ENCODE peak calls at places on chromosomes 1 and 21, in six cellular contexts. One of them, this sample, is unnamed.
A peak's percentile ranks its signal among the peaks of the same experiment; 100 is the strongest.

GRCh38 chr1:151837841-151838490 is 1.7 kb downstream of the C2CD4D start:
- DNase-seq in CD8-positive, alpha-beta T cell: no peak
- DNase-seq in CD8-positive, alpha-beta memory T cell: peak; percentile 60
- DNase-seq in IMR-90: peak; percentile 10
- DNase-seq in tibial nerve: no peak
- DNase-seq in left lung: no peak
- DNase-seq in this sample: no peak

GRCh38 chr1:65068202-65069011 is 79.6 kb upstream of the AK4 start:
- DNase-seq in tibial nerve: peak; percentile 36
- DNase-seq in left lung: no peak
- DNase-seq in CD8-positive, alpha-beta T cell: no peak
- DNase-seq in IMR-90: peak; percentile 4
- DNase-seq in CD8-positive, alpha-beta memory T cell: no peak
- DNase-seq in this sample: no peak

GRCh38 chr1:24157921-24158481 is 15.1 kb upstream of the IL22RA1 start:
- DNase-seq in CD8-positive, alpha-beta memory T cell: no peak
- DNase-seq in CD8-positive, alpha-beta T cell: no peak
- DNase-seq in tibial nerve: no peak
- DNase-seq in left lung: no peak
- DNase-seq in IMR-90: no peak
- DNase-seq in this sample: no peak

GRCh38 chr1:202234331-202235002 is 40.9 kb downstream of the LGR6 start:
- DNase-seq in IMR-90: peak; percentile 37
- DNase-seq in CD8-positive, alpha-beta T cell: no peak
- DNase-seq in tibial nerve: no peak
- DNase-seq in left lung: no peak
- DNase-seq in CD8-positive, alpha-beta memory T cell: no peak
- DNase-seq in this sample: no peak

GRCh38 chr1:224629965-224630364 is 13.8 kb downstream of the CNIH3 start:
- DNase-seq in left lung: no peak
- DNase-seq in CD8-positive, alpha-beta memory T cell: no peak
- DNase-seq in tibial nerve: no peak
- DNase-seq in CD8-positive, alpha-beta T cell: no peak
- DNase-seq in IMR-90: no peak
- DNase-seq in this sample: no peak

GRCh38 chr1:113048064-113048463 is 24.9 kb upstream of the LRIG2 start:
- DNase-seq in IMR-90: no peak
- DNase-seq in tibial nerve: no peak
- DNase-seq in CD8-positive, alpha-beta memory T cell: no peak
- DNase-seq in left lung: no peak
- DNase-seq in CD8-positive, alpha-beta T cell: no peak
- DNase-seq in this sample: no peak

GRCh38 chr21:37166733-37167132 is 93.7 kb downstream of the TTC3 start:
- DNase-seq in CD8-positive, alpha-beta memory T cell: no peak
- DNase-seq in tibial nerve: no peak
- DNase-seq in left lung: no peak
- DNase-seq in CD8-positive, alpha-beta T cell: no peak
- DNase-seq in IMR-90: no peak
- DNase-seq in this sample: no peak

GRCh38 chr1:45622891-45623394 is 911 bp downstream of the CCDC17 start:
- DNase-seq in CD8-positive, alpha-beta T cell: no peak
- DNase-seq in left lung: no peak
- DNase-seq in CD8-positive, alpha-beta memory T cell: no peak
- DNase-seq in tibial nerve: no peak
- DNase-seq in IMR-90: no peak
- DNase-seq in this sample: no peak

GRCh38 chr21:45555251-45555556 is 13.0 kb upstream of the SLC19A1 start:
- DNase-seq in IMR-90: peak; percentile 30
- DNase-seq in CD8-positive, alpha-beta T cell: no peak
- DNase-seq in left lung: no peak
- DNase-seq in CD8-positive, alpha-beta memory T cell: no peak
- DNase-seq in tibial nerve: no peak
- DNase-seq in this sample: no peak

GRCh38 chr1:62875676-62876075 is 91.7 kb downstream of the ATG4C start:
- DNase-seq in left lung: no peak
- DNase-seq in tibial nerve: no peak
- DNase-seq in IMR-90: no peak
- DNase-seq in CD8-positive, alpha-beta T cell: no peak
- DNase-seq in CD8-positive, alpha-beta memory T cell: no peak
- DNase-seq in this sample: no peak

GRCh38 chr1:9615316-9616063 is 26.8 kb downstream of the TMEM201 start:
- DNase-seq in tibial nerve: no peak
- DNase-seq in left lung: no peak
- DNase-seq in CD8-positive, alpha-beta T cell: peak; percentile 28
- DNase-seq in IMR-90: peak; percentile 43
- DNase-seq in CD8-positive, alpha-beta memory T cell: peak; percentile 65
- DNase-seq in this sample: no peak

GRCh38 chr1:60762176-60762575 is 320.2 kb upstream of the NFIA start:
- DNase-seq in left lung: no peak
- DNase-seq in CD8-positive, alpha-beta memory T cell: no peak
- DNase-seq in IMR-90: peak; percentile 21
- DNase-seq in tibial nerve: no peak
- DNase-seq in CD8-positive, alpha-beta T cell: no peak
- DNase-seq in this sample: no peak

GRCh38 chr1:92881391-92881790 is 49.6 kb downstream of the RPL5 start:
- DNase-seq in CD8-positive, alpha-beta T cell: no peak
- DNase-seq in CD8-positive, alpha-beta memory T cell: no peak
- DNase-seq in left lung: no peak
- DNase-seq in IMR-90: no peak
- DNase-seq in tibial nerve: no peak
- DNase-seq in this sample: no peak

GRCh38 chr21:33945652-33946270 is 30.2 kb upstream of the ATP5PO start:
- DNase-seq in left lung: no peak
- DNase-seq in CD8-positive, alpha-beta memory T cell: no peak
- DNase-seq in IMR-90: no peak
- DNase-seq in tibial nerve: no peak
- DNase-seq in CD8-positive, alpha-beta T cell: no peak
- DNase-seq in this sample: no peak

GRCh38 chr21:29072873-29073221 is 601 bp downstream of the CCT8 start:
- DNase-seq in CD8-positive, alpha-beta T cell: no peak
- DNase-seq in IMR-90: peak; percentile 38
- DNase-seq in tibial nerve: no peak
- DNase-seq in left lung: no peak
- DNase-seq in CD8-positive, alpha-beta memory T cell: no peak
- DNase-seq in this sample: no peak

GRCh38 chr1:170903961-170904360 is 31.4 kb upstream of the MROH9 start:
- DNase-seq in tibial nerve: no peak
- DNase-seq in CD8-positive, alpha-beta memory T cell: no peak
- DNase-seq in CD8-positive, alpha-beta T cell: no peak
- DNase-seq in left lung: no peak
- DNase-seq in IMR-90: no peak
- DNase-seq in this sample: no peak

GRCh38 chr1:110639724-110640386 is 33.7 kb upstream of the KCNA2 start:
- DNase-seq in left lung: no peak
- DNase-seq in CD8-positive, alpha-beta memory T cell: no peak
- DNase-seq in IMR-90: peak; percentile 47
- DNase-seq in tibial nerve: no peak
- DNase-seq in CD8-positive, alpha-beta T cell: no peak
- DNase-seq in this sample: no peak

GRCh38 chr1:228210076-228210651 is 2.3 kb downstream of the OBSCN start:
- DNase-seq in CD8-positive, alpha-beta memory T cell: no peak
- DNase-seq in CD8-positive, alpha-beta T cell: no peak
- DNase-seq in left lung: no peak
- DNase-seq in IMR-90: no peak
- DNase-seq in tibial nerve: no peak
- DNase-seq in this sample: no peak

GRCh38 chr1:235649722-235650163 is at the start of gene GNG4:
- DNase-seq in CD8-positive, alpha-beta T cell: no peak
- DNase-seq in tibial nerve: no peak
- DNase-seq in CD8-positive, alpha-beta memory T cell: peak; percentile 51
- DNase-seq in IMR-90: no peak
- DNase-seq in left lung: no peak
- DNase-seq in this sample: no peak

GRCh38 chr1:167611983-167612382 is 18.0 kb upstream of the RCSD1 start:
- DNase-seq in CD8-positive, alpha-beta memory T cell: no peak
- DNase-seq in left lung: no peak
- DNase-seq in CD8-positive, alpha-beta T cell: no peak
- DNase-seq in IMR-90: no peak
- DNase-seq in tibial nerve: no peak
- DNase-seq in this sample: no peak

GRCh38 chr1:118920124-118920675 is 67.9 kb downstream of the TBX15 start:
- DNase-seq in CD8-positive, alpha-beta memory T cell: no peak
- DNase-seq in tibial nerve: no peak
- DNase-seq in left lung: no peak
- DNase-seq in CD8-positive, alpha-beta T cell: no peak
- DNase-seq in IMR-90: no peak
- DNase-seq in this sample: no peak

GRCh38 chr1:198056255-198056654 is 100.5 kb upstream of the NEK7 start:
- DNase-seq in CD8-positive, alpha-beta T cell: no peak
- DNase-seq in CD8-positive, alpha-beta memory T cell: no peak
- DNase-seq in IMR-90: no peak
- DNase-seq in tibial nerve: no peak
- DNase-seq in left lung: no peak
- DNase-seq in this sample: no peak

DNA sequence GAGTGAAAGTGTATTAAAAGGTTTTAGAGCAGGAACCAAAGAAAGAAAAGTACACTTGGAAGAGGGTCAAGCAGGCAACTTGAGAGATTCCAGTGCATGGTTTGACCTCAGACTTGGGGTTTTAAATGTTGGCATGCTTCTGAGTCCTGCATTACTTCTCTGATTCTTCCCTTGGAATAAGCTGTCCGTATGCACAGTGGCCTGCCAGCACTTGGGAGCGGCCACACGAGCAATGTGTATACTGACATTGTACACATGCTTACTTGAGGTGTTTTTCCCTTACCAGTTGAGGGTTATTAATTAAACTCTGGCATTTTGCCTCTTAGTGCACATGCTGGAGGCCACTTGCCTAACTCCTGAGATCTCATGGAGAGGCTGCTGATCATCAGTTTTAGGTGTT is 786.6 kb upstream of the RGS18 start:
- DNase-seq in CD8-positive, alpha-beta memory T cell: no peak
- DNase-seq in left lung: no peak
- DNase-seq in tibial nerve: no peak
- DNase-seq in IMR-90: no peak
- DNase-seq in CD8-positive, alpha-beta T cell: no peak
- DNase-seq in this sample: no peak
- H3K27ac ChIP-seq in CD8-positive, alpha-beta memory T cell: no peak overlapping the region
- H3K27ac ChIP-seq in left lung: no peak overlapping the region
- H3K27ac ChIP-seq in tibial nerve: no peak overlapping the region
- H3K27ac ChIP-seq in IMR-90: no peak overlapping the region
- H3K27ac ChIP-seq in CD8-positive, alpha-beta T cell: no peak overlapping the region
- H3K27ac ChIP-seq in this sample: no peak overlapping the region

GRCh38 chr1:2303781-2304180 is 75.7 kb downstream of the SKI start:
- DNase-seq in CD8-positive, alpha-beta T cell: no peak
- DNase-seq in IMR-90: no peak
- DNase-seq in tibial nerve: no peak
- DNase-seq in CD8-positive, alpha-beta memory T cell: no peak
- DNase-seq in left lung: no peak
- DNase-seq in this sample: no peak

GRCh38 chr1:2300851-2301606 is 72.9 kb downstream of the SKI start:
- DNase-seq in tibial nerve: peak; percentile 82
- DNase-seq in CD8-positive, alpha-beta memory T cell: peak; percentile 98
- DNase-seq in IMR-90: peak; percentile 67
- DNase-seq in CD8-positive, alpha-beta T cell: peak; percentile 93
- DNase-seq in left lung: peak; percentile 91
- DNase-seq in this sample: peak; percentile 92

GRCh38 chr1:2303016-2303775 is 75.1 kb downstream of the SKI start:
- DNase-seq in left lung: no peak
- DNase-seq in CD8-positive, alpha-beta memory T cell: no peak
- DNase-seq in IMR-90: no peak
- DNase-seq in CD8-positive, alpha-beta T cell: no peak
- DNase-seq in tibial nerve: no peak
- DNase-seq in this sample: no peak

GRCh38 chr1:2301607-2302291 is 73.6 kb downstream of the SKI start:
- DNase-seq in IMR-90: no peak
- DNase-seq in left lung: no peak
- DNase-seq in CD8-positive, alpha-beta memory T cell: no peak
- DNase-seq in CD8-positive, alpha-beta T cell: no peak
- DNase-seq in tibial nerve: no peak
- DNase-seq in this sample: no peak

GRCh38 chr1:2302292-2302925 is 74.3 kb downstream of the SKI start:
- DNase-seq in left lung: no peak
- DNase-seq in CD8-positive, alpha-beta memory T cell: no peak
- DNase-seq in tibial nerve: no peak
- DNase-seq in CD8-positive, alpha-beta T cell: no peak
- DNase-seq in IMR-90: no peak
- DNase-seq in this sample: no peak
- H3K4me1 ChIP-seq in left lung: peaks cover 32% of the 10 kb centered on the region
- H3K4me1 ChIP-seq in CD8-positive, alpha-beta memory T cell: peaks cover 50% of the 10 kb centered on the region
- H3K4me1 ChIP-seq in tibial nerve: peaks cover 41% of the 10 kb centered on the region
- H3K4me1 ChIP-seq in CD8-positive, alpha-beta T cell: peaks cover 54% of the 10 kb centered on the region
- H3K4me1 ChIP-seq in IMR-90: peaks cover 24% of the 10 kb centered on the region
- H3K4me1 ChIP-seq in this sample: peaks cover 52% of the 10 kb centered on the region

GRCh38 chr1:180488661-180489060 is 13.7 kb downstream of the ACBD6 start:
- DNase-seq in CD8-positive, alpha-beta T cell: no peak
- DNase-seq in CD8-positive, alpha-beta memory T cell: no peak
- DNase-seq in tibial nerve: no peak
- DNase-seq in left lung: no peak
- DNase-seq in IMR-90: no peak
- DNase-seq in this sample: no peak

GRCh38 chr1:180489313-180489712 is 13.1 kb downstream of the ACBD6 start:
- DNase-seq in CD8-positive, alpha-beta memory T cell: no peak
- DNase-seq in IMR-90: no peak
- DNase-seq in CD8-positive, alpha-beta T cell: no peak
- DNase-seq in left lung: no peak
- DNase-seq in tibial nerve: no peak
- DNase-seq in this sample: no peak

GRCh38 chr1:180482425-180483275 is 19.7 kb downstream of the ACBD6 start:
- DNase-seq in CD8-positive, alpha-beta T cell: no peak
- DNase-seq in CD8-positive, alpha-beta memory T cell: no peak
- DNase-seq in tibial nerve: peak; percentile 83
- DNase-seq in IMR-90: peak; percentile 67
- DNase-seq in left lung: no peak
- DNase-seq in this sample: no peak

GRCh38 chr1:180486092-180486491 is 16.3 kb downstream of the ACBD6 start:
- DNase-seq in CD8-positive, alpha-beta memory T cell: no peak
- DNase-seq in left lung: no peak
- DNase-seq in CD8-positive, alpha-beta T cell: no peak
- DNase-seq in IMR-90: no peak
- DNase-seq in tibial nerve: no peak
- DNase-seq in this sample: no peak

GRCh38 chr1:180484490-180484889 is 17.9 kb downstream of the ACBD6 start:
- DNase-seq in CD8-positive, alpha-beta memory T cell: no peak
- DNase-seq in CD8-positive, alpha-beta T cell: no peak
- DNase-seq in tibial nerve: no peak
- DNase-seq in left lung: no peak
- DNase-seq in IMR-90: no peak
- DNase-seq in this sample: no peak
- H3K36me3 ChIP-seq in CD8-positive, alpha-beta memory T cell: peaks cover 4% of the 10 kb centered on the region
- H3K36me3 ChIP-seq in CD8-positive, alpha-beta T cell: peaks cover 10% of the 10 kb centered on the region
- H3K36me3 ChIP-seq in tibial nerve: no peaks in the 10 kb centered on the region
- H3K36me3 ChIP-seq in left lung: peaks cover 22% of the 10 kb centered on the region
- H3K36me3 ChIP-seq in IMR-90: peaks cover 22% of the 10 kb centered on the region
- H3K36me3 ChIP-seq in this sample: peaks cover 35% of the 10 kb centered on the region

DNA sequence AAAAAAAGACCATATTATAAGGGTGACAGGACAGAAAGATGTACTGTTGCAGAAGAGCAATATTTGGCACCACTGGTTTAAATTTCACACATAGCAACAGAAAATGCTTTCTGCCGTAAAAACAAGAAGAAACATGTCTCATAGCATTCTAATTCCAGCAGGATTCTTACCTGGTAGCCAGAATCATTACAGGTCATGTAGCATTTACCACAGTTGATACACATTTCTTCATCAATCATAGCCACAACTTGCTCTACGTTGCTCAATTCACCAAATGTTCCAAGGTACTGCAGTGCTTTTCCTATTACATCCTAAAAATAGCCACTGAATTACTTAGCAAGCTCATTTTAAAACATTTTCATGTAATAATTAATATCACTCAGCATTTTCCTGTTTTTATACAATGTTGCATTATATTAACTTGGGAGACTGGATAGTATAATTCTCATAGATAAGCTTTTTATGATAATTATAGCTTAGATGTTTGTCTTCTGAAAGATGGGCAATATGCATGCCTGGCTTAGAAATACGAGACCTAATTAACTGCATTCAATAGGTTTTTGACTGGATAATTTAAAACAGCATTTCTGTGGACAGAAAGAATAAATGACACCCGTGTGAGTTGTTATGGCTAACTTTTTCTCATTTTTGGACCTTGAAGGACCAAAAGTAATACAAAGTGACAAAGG is 360.7 kb downstream of the PTBP2 start:
- DNase-seq in CD8-positive, alpha-beta memory T cell: no peak
- DNase-seq in tibial nerve: no peak
- DNase-seq in CD8-positive, alpha-beta T cell: no peak
- DNase-seq in left lung: no peak
- DNase-seq in IMR-90: no peak
- DNase-seq in this sample: no peak
- H3K27ac ChIP-seq in CD8-positive, alpha-beta memory T cell: no peak overlapping the region
- H3K27ac ChIP-seq in tibial nerve: no peak overlapping the region
- H3K27ac ChIP-seq in CD8-positive, alpha-beta T cell: no peak overlapping the region
- H3K27ac ChIP-seq in left lung: no peak overlapping the region
- H3K27ac ChIP-seq in IMR-90: no peak overlapping the region
- H3K27ac ChIP-seq in this sample: no peak overlapping the region